ENCODE peak calls at places on chromosomes 1 and 21, in seven cellular contexts. One of them, this sample, is unnamed.

GRCh38 chr1:18936814-18937481 is 19.5 kb downstream of the IFFO2 start:
- DNase-seq in NCI-H1092: no peak
- DNase-seq in NCI-H1694 treated with DMSO at 0.1 percent for 48 hours: no peak
- DNase-seq in HEK293T: no peak
- DNase-seq in AG08395: no peak
- DNase-seq in Right ventricle myocardium inferior: peak
- DNase-seq in iris pigment epithelial cell: no peak
- DNase-seq in this sample: no peak

GRCh38 chr1:20184997-20185833 is 681 bp upstream of the UBXN10 start:
- DNase-seq in NCI-H1092: no peak
- DNase-seq in NCI-H1694 treated with DMSO at 0.1 percent for 48 hours: no peak
- DNase-seq in HEK293T: no peak
- DNase-seq in AG08395: no peak
- DNase-seq in Right ventricle myocardium inferior: no peak
- DNase-seq in iris pigment epithelial cell: no peak
- DNase-seq in this sample: no peak

GRCh38 chr1:158249646-158250045 is 4.6 kb upstream of the CD1A start:
- DNase-seq in NCI-H1092: no peak
- DNase-seq in NCI-H1694 treated with DMSO at 0.1 percent for 48 hours: no peak
- DNase-seq in HEK293T: no peak
- DNase-seq in AG08395: no peak
- DNase-seq in Right ventricle myocardium inferior: no peak
- DNase-seq in iris pigment epithelial cell: no peak
- DNase-seq in this sample: no peak

GRCh38 chr1:20480261-20481157 is 5.5 kb downstream of the CAMK2N1 start:
- DNase-seq in NCI-H1092: no peak
- DNase-seq in NCI-H1694 treated with DMSO at 0.1 percent for 48 hours: no peak
- DNase-seq in HEK293T: no peak
- DNase-seq in AG08395: no peak
- DNase-seq in Right ventricle myocardium inferior: no peak
- DNase-seq in iris pigment epithelial cell: no peak
- DNase-seq in this sample: no peak

GRCh38 chr1:5650283-5651026 is 341.8 kb downstream of the NPHP4 start:
- DNase-seq in NCI-H1092: no peak
- DNase-seq in NCI-H1694 treated with DMSO at 0.1 percent for 48 hours: no peak
- DNase-seq in HEK293T: no peak
- DNase-seq in AG08395: no peak
- DNase-seq in Right ventricle myocardium inferior: no peak
- DNase-seq in iris pigment epithelial cell: no peak
- DNase-seq in this sample: no peak

GRCh38 chr1:192966073-192966472 is 93.1 kb downstream of the UCHL5 start:
- DNase-seq in NCI-H1092: no peak
- DNase-seq in NCI-H1694 treated with DMSO at 0.1 percent for 48 hours: no peak
- DNase-seq in HEK293T: no peak
- DNase-seq in AG08395: no peak
- DNase-seq in Right ventricle myocardium inferior: no peak
- DNase-seq in iris pigment epithelial cell: no peak
- DNase-seq in this sample: no peak

GRCh38 chr1:27556781-27557595 is 47.0 kb downstream of the AHDC1 start:
- DNase-seq in NCI-H1092: peak
- DNase-seq in NCI-H1694 treated with DMSO at 0.1 percent for 48 hours: no peak
- DNase-seq in HEK293T: peak
- DNase-seq in AG08395: peak
- DNase-seq in Right ventricle myocardium inferior: peak
- DNase-seq in iris pigment epithelial cell: peak
- DNase-seq in this sample: peak

GRCh38 chr21:46119565-46120271 is 21.8 kb downstream of the COL6A2 start:
- DNase-seq in NCI-H1092: no peak
- DNase-seq in NCI-H1694 treated with DMSO at 0.1 percent for 48 hours: no peak
- DNase-seq in HEK293T: no peak
- DNase-seq in AG08395: no peak
- DNase-seq in Right ventricle myocardium inferior: peak
- DNase-seq in iris pigment epithelial cell: no peak
- DNase-seq in this sample: no peak

GRCh38 chr1:93164816-93165215 is 15.4 kb downstream of the TMED5 start:
- DNase-seq in NCI-H1092: no peak
- DNase-seq in NCI-H1694 treated with DMSO at 0.1 percent for 48 hours: no peak
- DNase-seq in HEK293T: no peak
- DNase-seq in AG08395: no peak
- DNase-seq in Right ventricle myocardium inferior: no peak
- DNase-seq in iris pigment epithelial cell: no peak
- DNase-seq in this sample: no peak

GRCh38 chr1:155070721-155071556 is 7.4 kb downstream of the EFNA4 start:
- DNase-seq in NCI-H1092: peak
- DNase-seq in NCI-H1694 treated with DMSO at 0.1 percent for 48 hours: peak
- DNase-seq in HEK293T: peak
- DNase-seq in AG08395: peak
- DNase-seq in Right ventricle myocardium inferior: peak
- DNase-seq in iris pigment epithelial cell: peak
- DNase-seq in this sample: peak